ENCODE peak calls at places on chromosome 1, in four cellular contexts. Y is GM12878, U is K562, A is H1. V is an unnamed sample. For H3K4me1, the result is how much of the 10 kb centered on the place peaks cover.

GRCh38 chr1:53145942-53146708 is 3.7 kb upstream of the SLC1A7 start:
- DNase-seq in U (peak), Y (no peak), A (no peak), V (peak)

GRCh38 chr1:1419363-1419811 is 1.7 kb downstream of the ANKRD65 start:
- DNase-seq in Y (no peak), U (no peak), A (no peak), V (no peak)

GRCh38 chr1:67429011-67429527 is 1.1 kb downstream of the SERBP1 start:
- DNase-seq in A (no peak), U (no peak), Y (no peak), V (peak)

GRCh38 chr1:169271094-169271493 is 96.5 kb downstream of the NME7 start:
- DNase-seq in U (no peak), Y (no peak), A (no peak), V (no peak)

GRCh38 chr1:228378453-228379164 is 28.0 kb downstream of the TRIM11 start:
- DNase-seq in Y (no peak), U (peak), A (peak), V (peak)

GRCh38 chr1:84145051-84145450 is 980 bp downstream of the PRKACB start:
- DNase-seq in A (no peak), Y (no peak), U (no peak), V (peak)

GRCh38 chr1:6111571-6111970 is 65.9 kb downstream of the KCNAB2 start:
- DNase-seq in A (no peak), U (no peak), Y (no peak), V (no peak)

GRCh38 chr1:112788561-112788960 is 73.4 kb upstream of the PPM1J start:
- DNase-seq in Y (no peak), A (no peak), U (no peak), V (no peak)

GRCh38 chr1:53214541-53214940 is 5.9 kb downstream of the CZIB start:
- DNase-seq in A (no peak), Y (no peak), U (no peak), V (no peak)

GRCh38 chr1:1669468-1670440 is 10.9 kb upstream of the CDK11B start:
- DNase-seq in Y (no peak), A (no peak), U (peak), V (no peak)

GRCh38 chr1:176996455-176997090 is 167.9 kb downstream of the ASTN1 start:
- DNase-seq in U (no peak), A (peak), Y (no peak), V (no peak)

GRCh38 chr1:59408608-59409007 is 111.7 kb downstream of the FGGY start:
- DNase-seq in A (no peak), Y (no peak), U (no peak), V (peak)

GRCh38 chr1:172742599-172743500 is 83.9 kb downstream of the FASLG start:
- DNase-seq in A (no peak), Y (no peak), U (peak), V (peak)

GRCh38 chr1:4006676-4007374 is 106.8 kb upstream of the C1orf174 start:
- DNase-seq in Y (no peak), U (no peak), A (no peak), V (no peak)

GRCh38 chr1:212428496-212428895 is 4.2 kb upstream of the NENF start:
- DNase-seq in A (no peak), U (no peak), Y (no peak), V (peak)

GRCh38 chr1:49424782-49425181 is 599.0 kb downstream of the AGBL4 start:
- DNase-seq in A (no peak), Y (no peak), U (no peak), V (no peak)
- TF ChIP-seq MAX in A (no peak), Y (no peak), U (no peak), V (no peak)

DNA sequence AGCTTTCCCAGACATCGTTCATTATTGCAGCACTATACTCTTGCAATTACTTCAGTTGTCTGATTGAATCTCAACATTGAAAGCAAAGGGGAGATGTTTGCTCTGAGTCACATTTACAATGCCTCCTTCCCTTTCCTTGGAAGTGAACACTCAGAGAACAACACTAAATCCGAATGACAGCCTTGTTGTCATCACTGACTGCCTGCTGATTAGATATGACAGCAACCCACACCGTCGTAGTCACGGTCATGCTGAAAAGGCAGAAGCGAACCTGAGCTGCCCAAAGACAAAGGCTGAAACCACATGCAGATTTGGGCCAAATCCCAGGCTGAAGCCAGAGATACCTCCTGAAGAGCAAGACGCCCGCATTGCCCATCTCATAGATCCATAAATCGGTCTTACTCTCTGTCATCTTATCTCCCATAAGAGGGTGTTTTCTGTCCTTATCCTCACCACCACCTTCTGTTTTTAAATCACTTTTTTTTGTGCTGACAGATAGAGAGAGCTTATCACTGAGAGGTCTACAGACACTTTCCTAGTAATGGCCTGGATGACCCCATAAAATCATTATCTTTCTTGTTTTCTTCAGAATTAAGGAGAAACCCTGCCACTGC is 47.5 kb downstream of the TMCO4 start:
- DNase-seq in Y (no peak), U (no peak), A (no peak), V (no peak)
- H3K4me1 ChIP-seq in Y (under half), U (under half), A (under half), V (under half)

DNA sequence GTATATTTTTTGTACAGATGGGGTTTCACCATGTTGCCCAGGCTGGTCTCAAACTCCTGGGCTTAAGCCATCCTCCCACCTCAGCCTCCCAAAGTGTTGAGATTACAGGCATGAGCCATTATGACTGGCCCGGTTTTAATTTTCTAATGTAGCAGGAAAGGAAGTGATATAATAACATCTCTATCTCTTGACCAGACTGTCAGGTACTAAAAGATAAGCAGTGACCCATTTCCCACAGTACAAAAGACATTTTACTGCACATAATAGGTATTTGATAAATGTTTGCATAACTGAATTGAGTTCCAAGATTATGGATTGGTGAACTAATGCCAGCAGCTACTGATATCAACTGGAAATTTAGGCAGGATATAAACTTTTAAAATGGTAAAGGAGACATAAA is 4.0 kb downstream of the NVL start:
- DNase-seq in Y (no peak), U (no peak), A (no peak), V (no peak)
- TF ChIP-seq MAX in Y (no peak), U (no peak), A (no peak), V (no peak)

GRCh38 chr1:9249263-9249533 is 14.6 kb downstream of the H6PD start:
- DNase-seq in A (no peak), U (no peak), Y (no peak), V (no peak)
- H3K4me1 ChIP-seq in A (under half), U (under half), Y (under half), V (under half)

GRCh38 chr1:62103880-62104279 is 90.8 kb upstream of the L1TD1 start:
- DNase-seq in A (no peak), Y (no peak), U (no peak), V (no peak)
- TF ChIP-seq MAX in A (no peak), Y (no peak), U (no peak), V (no peak)

DNA sequence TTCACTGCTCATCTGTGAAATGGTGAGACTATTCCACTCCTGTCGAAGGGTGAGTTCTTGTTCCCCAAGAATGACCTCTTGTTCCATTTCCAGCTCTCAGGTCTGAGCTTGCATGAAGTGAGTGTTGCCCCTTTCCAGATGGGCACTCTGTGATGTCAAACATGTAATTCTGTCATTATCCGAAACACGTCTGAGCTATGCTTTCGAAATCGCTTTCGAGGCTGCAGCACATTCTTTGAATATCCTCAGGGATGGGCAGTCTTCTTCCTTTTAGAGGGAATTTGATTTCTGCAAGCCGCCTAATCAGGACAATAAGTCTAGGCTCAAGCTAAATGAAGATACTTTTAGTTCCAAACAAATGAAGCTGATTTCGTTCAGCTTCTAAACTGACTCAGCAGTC is 15.1 kb downstream of the NFASC start:
- DNase-seq in U (no peak), A (no peak), Y (no peak), V (no peak)
- H3K4me1 ChIP-seq in U (under half), A (under half), Y (under half), V (under half)

DNA sequence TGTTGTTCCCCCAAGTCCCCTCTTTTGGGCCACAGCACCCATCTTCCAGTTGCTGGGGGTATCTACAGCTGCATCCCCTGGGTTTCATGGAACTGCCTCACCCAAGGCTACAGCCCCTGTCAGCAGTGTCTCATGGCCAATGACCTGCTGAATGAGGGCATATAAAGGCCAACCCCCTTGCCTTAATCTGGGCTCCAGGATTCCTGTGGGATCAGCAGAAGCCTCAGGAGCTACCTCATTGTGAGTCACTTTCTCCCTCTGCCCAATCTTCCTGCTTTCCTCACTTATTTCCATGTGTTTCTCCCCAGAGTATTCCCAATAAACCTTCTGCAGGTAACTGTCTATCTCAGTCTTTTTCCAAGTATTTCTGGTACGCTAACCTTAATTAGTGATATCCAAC is 37.3 kb upstream of the SYT14 start:
- DNase-seq in U (no peak), A (no peak), Y (no peak), V (peak)
- TF ChIP-seq MAX in U (no peak), A (no peak), Y (no peak), V (no peak)